ENCODE peak calls at places on chromosomes 4 and X, in four cellular contexts. One of them, this sample, is unnamed.

GRCh38 chr4:182143086-182143821 is 99.9 kb upstream of the TENM3 start:
- DNase-seq in H1: no peak
- DNase-seq in H9: no peak
- DNase-seq in IMR-90: peak
- DNase-seq in this sample: peak

GRCh38 chr4:83606898-83607297 is 71.0 kb downstream of the GPAT3 start:
- DNase-seq in H9: no peak
- DNase-seq in IMR-90: no peak
- DNase-seq in H1: no peak
- DNase-seq in this sample: no peak

GRCh38 chr4:54585321-54586000 is 72.3 kb upstream of the KIT start:
- DNase-seq in IMR-90: peak
- DNase-seq in H1: no peak
- DNase-seq in H9: no peak
- DNase-seq in this sample: no peak

GRCh38 chr4:77036206-77036605 is 39.6 kb downstream of the CCNI start:
- DNase-seq in IMR-90: peak
- DNase-seq in H9: no peak
- DNase-seq in H1: no peak
- DNase-seq in this sample: no peak

GRCh38 chrX:32877592-32877991 is 333.8 kb downstream of the DMD start:
- DNase-seq in H1: no peak
- DNase-seq in IMR-90: peak
- DNase-seq in H9: no peak
- DNase-seq in this sample: peak

GRCh38 chr4:107552306-107552705 is 167.7 kb downstream of the PAPSS1 start:
- DNase-seq in H1: no peak
- DNase-seq in IMR-90: no peak
- DNase-seq in H9: no peak
- DNase-seq in this sample: no peak

GRCh38 chr4:145507636-145508035 is 26.0 kb downstream of the SMAD1 start:
- DNase-seq in H1: no peak
- DNase-seq in H9: no peak
- DNase-seq in IMR-90: peak
- DNase-seq in this sample: no peak

GRCh38 chr4:1523033-1523432 is 116.8 kb upstream of the NKX1-1 start:
- DNase-seq in IMR-90: no peak
- DNase-seq in H1: no peak
- DNase-seq in H9: no peak
- DNase-seq in this sample: no peak

GRCh38 chr4:83316459-83317170 is 18.0 kb downstream of the HPSE start:
- DNase-seq in H1: no peak
- DNase-seq in IMR-90: no peak
- DNase-seq in H9: no peak
- DNase-seq in this sample: no peak

GRCh38 chrX:39516399-39516798 is 581.4 kb downstream of the BCOR start:
- DNase-seq in IMR-90: no peak
- DNase-seq in H1: no peak
- DNase-seq in H9: no peak
- DNase-seq in this sample: no peak

GRCh38 chr4:118221193-118221800 is 131.5 kb downstream of the PRSS12 start:
- DNase-seq in IMR-90: peak
- DNase-seq in H9: no peak
- DNase-seq in H1: no peak
- DNase-seq in this sample: no peak

GRCh38 chrX:143669395-143669794 is 33.5 kb upstream of the SLITRK4 start:
- DNase-seq in H9: no peak
- DNase-seq in H1: no peak
- DNase-seq in IMR-90: no peak
- DNase-seq in this sample: peak

GRCh38 chr4:86939737-86940141 is 4.9 kb downstream of the AFF1 start:
- DNase-seq in H9: no peak
- DNase-seq in IMR-90: no peak
- DNase-seq in H1: no peak
- DNase-seq in this sample: no peak

GRCh38 chrX:154006965-154007364 is 12.7 kb downstream of the IRAK1 start:
- DNase-seq in H9: no peak
- DNase-seq in H1: no peak
- DNase-seq in IMR-90: no peak
- DNase-seq in this sample: no peak

DNA sequence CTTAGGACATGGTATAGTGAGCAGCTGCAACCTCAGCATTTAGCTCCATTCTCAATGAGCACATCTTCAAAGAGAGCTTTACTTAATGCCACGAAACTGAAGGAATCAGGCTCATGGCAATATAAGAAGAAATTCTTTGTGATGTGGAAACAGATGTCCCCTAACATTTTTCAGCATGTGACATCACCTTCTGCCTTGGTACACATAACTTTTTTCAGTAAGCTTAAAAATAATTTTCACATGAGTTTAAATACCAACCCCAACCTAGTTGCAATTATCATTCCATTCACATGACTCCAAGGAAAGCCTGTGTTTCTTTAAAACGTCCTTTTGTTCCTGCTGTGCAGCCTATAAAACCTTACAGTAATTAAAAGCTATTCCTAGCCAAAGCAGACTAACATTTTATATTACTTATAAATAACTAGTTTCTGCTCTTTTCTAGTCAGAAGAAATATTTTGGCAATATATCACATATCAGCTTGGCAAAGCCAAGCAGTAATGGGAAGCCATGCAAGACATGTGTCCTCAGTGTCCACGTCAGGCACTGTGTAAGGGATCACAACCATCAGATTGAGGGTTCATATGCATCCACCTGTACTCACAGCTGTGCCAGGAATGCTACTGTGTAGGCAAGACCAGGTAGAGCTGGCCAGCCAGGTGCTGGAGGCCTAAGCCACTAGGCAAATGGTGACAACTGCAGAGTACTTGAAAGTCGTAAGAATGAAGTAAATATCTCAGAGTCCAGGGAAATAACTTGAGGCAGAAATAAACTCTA is 466.6 kb downstream of the INPP4B start:
- DNase-seq in H9: no peak
- DNase-seq in H1: no peak
- DNase-seq in IMR-90: peak
- DNase-seq in this sample: peak
- H4K5ac ChIP-seq in H9: no peak
- H4K5ac ChIP-seq in H1: no peak
- H4K5ac ChIP-seq in IMR-90: peak
- H4K5ac ChIP-seq in this sample: no peak

DNA sequence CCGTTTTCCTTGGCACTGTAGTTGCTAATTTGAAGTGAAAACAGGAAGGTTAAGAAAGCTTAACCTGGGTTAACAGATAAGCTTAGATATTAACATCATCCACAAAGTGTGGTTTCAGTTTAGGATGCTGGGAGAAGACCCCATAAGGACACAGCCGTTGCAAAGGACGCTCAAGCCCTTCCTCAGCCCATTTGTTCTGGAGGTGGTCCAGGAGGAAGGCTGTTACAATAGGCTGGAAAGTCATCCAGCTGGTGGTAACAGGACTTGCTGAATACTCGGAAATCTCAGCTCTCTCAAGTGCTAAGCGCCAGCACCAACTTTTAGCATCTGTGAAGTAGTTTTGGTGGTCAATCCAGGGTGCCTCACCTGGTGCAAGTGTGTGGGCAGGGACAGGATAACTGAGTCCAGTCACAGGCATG is 14.2 kb downstream of the CHST7 start:
- DNase-seq in H1: no peak
- DNase-seq in H9: no peak
- DNase-seq in IMR-90: no peak
- DNase-seq in this sample: peak
- H4K8ac ChIP-seq in H1: no peak
- H4K8ac ChIP-seq in H9: no peak
- H4K8ac ChIP-seq in IMR-90: peak
- H4K8ac ChIP-seq in this sample: no peak

GRCh38 chr4:168641811-168642140 is 144.9 kb downstream of the PALLD start:
- DNase-seq in H9: no peak
- DNase-seq in H1: no peak
- DNase-seq in IMR-90: no peak
- DNase-seq in this sample: no peak
- H2BK5ac ChIP-seq in H9: no peak
- H2BK5ac ChIP-seq in H1: no peak
- H2BK5ac ChIP-seq in IMR-90: no peak
- H2BK5ac ChIP-seq in this sample: no peak

GRCh38 chr4:70654605-70655011 is 11.7 kb downstream of the JCHAIN start:
- DNase-seq in H9: no peak
- DNase-seq in IMR-90: peak
- DNase-seq in H1: no peak
- DNase-seq in this sample: no peak

GRCh38 chr4:70657326-70657725 is 9.0 kb downstream of the JCHAIN start:
- DNase-seq in H1: no peak
- DNase-seq in IMR-90: no peak
- DNase-seq in H9: no peak
- DNase-seq in this sample: no peak

GRCh38 chr4:70651864-70652506 is 14.3 kb downstream of the JCHAIN start:
- DNase-seq in IMR-90: peak
- DNase-seq in H9: peak
- DNase-seq in H1: no peak
- DNase-seq in this sample: peak
- H4K5ac ChIP-seq in IMR-90: peak
- H4K5ac ChIP-seq in H9: no peak
- H4K5ac ChIP-seq in H1: no peak
- H4K5ac ChIP-seq in this sample: no peak

DNA sequence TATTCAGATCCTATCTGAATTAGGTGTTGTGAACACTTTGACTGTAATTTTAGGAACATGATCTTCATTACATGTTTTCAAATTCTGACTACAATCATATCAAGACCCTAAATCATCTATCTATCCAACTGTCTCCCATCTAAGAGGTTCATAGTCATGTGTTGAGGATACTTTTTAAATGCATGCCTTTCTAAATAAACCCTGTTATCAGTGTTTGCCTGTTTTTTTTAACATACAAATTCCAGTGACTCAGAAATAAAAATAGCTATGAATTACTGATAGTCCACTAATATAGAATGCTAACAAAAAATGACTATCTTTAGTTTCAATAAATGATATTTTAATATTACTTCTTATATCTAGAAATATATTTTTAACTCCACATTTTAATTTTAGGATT is 8.0 kb downstream of the RAB28 start:
- DNase-seq in H1: no peak
- DNase-seq in H9: no peak
- DNase-seq in IMR-90: no peak
- DNase-seq in this sample: no peak
- H4K8ac ChIP-seq in H1: no peak
- H4K8ac ChIP-seq in H9: no peak
- H4K8ac ChIP-seq in IMR-90: no peak
- H4K8ac ChIP-seq in this sample: no peak